ENCODE peak calls at places on chromosomes 11 and 22, in six cellular contexts. One of them, this sample, is unnamed.

GRCh38 chr11:19025799-19026406 is 34.6 kb downstream of the MRGPRX2 start:
- DNase-seq in amniotic stem cell: no peak
- DNase-seq in HTR-8/SVneo: no peak
- DNase-seq in LoVo: no peak
- DNase-seq in body of pancreas: no peak
- DNase-seq in AG20443: peak; percentile 16
- DNase-seq in this sample: no peak

GRCh38 chr11:61162092-61162935 is 1.1 kb upstream of the VPS37C start:
- DNase-seq in AG20443: no peak
- DNase-seq in LoVo: peak; percentile 46
- DNase-seq in amniotic stem cell: no peak
- DNase-seq in body of pancreas: peak; percentile 89
- DNase-seq in HTR-8/SVneo: no peak
- DNase-seq in this sample: no peak

GRCh38 chr11:76783901-76784813 is 1.0 kb downstream of the TSKU start:
- DNase-seq in amniotic stem cell: peak; percentile 46
- DNase-seq in HTR-8/SVneo: peak; percentile 87
- DNase-seq in AG20443: peak; percentile 80
- DNase-seq in body of pancreas: peak; percentile 69
- DNase-seq in LoVo: peak; percentile 69
- DNase-seq in this sample: no peak

GRCh38 chr11:126561327-126561893 is 205.9 kb downstream of the ST3GAL4 start:
- DNase-seq in body of pancreas: peak; percentile 38
- DNase-seq in HTR-8/SVneo: peak; percentile 49
- DNase-seq in AG20443: peak; percentile 72
- DNase-seq in LoVo: peak; percentile 60
- DNase-seq in amniotic stem cell: peak; percentile 15
- DNase-seq in this sample: no peak

GRCh38 chr11:65479184-65480145 is 19.4 kb upstream of the MALAT1 start:
- DNase-seq in LoVo: no peak
- DNase-seq in body of pancreas: peak; percentile 82
- DNase-seq in AG20443: peak; percentile 65
- DNase-seq in amniotic stem cell: no peak
- DNase-seq in HTR-8/SVneo: no peak
- DNase-seq in this sample: peak; percentile 90

GRCh38 chr11:71269603-71270511 is 17.5 kb upstream of the SHANK2 start:
- DNase-seq in HTR-8/SVneo: peak; percentile 44
- DNase-seq in LoVo: no peak
- DNase-seq in AG20443: no peak
- DNase-seq in amniotic stem cell: no peak
- DNase-seq in body of pancreas: no peak
- DNase-seq in this sample: no peak

GRCh38 chr11:17522655-17523054 is 21.6 kb downstream of the USH1C start:
- DNase-seq in body of pancreas: no peak
- DNase-seq in LoVo: no peak
- DNase-seq in amniotic stem cell: no peak
- DNase-seq in AG20443: no peak
- DNase-seq in HTR-8/SVneo: no peak
- DNase-seq in this sample: no peak

GRCh38 chr22:45667486-45667885 is 4.1 kb upstream of the ATXN10 start:
- DNase-seq in AG20443: no peak
- DNase-seq in LoVo: no peak
- DNase-seq in amniotic stem cell: no peak
- DNase-seq in body of pancreas: no peak
- DNase-seq in HTR-8/SVneo: no peak
- DNase-seq in this sample: no peak

GRCh38 chr22:49010086-49010863 is 817.4 kb downstream of the BRD1 start:
- DNase-seq in AG20443: peak; percentile 5
- DNase-seq in amniotic stem cell: no peak
- DNase-seq in HTR-8/SVneo: no peak
- DNase-seq in LoVo: no peak
- DNase-seq in body of pancreas: no peak
- DNase-seq in this sample: no peak

GRCh38 chr11:119100246-119100959 is 1.2 kb downstream of the DPAGT1 start:
- DNase-seq in AG20443: peak; percentile 40
- DNase-seq in LoVo: peak; percentile 48
- DNase-seq in amniotic stem cell: no peak
- DNase-seq in body of pancreas: peak; percentile 32
- DNase-seq in HTR-8/SVneo: peak; percentile 35
- DNase-seq in this sample: no peak

GRCh38 chr11:115364892-115365291 is 139.3 kb downstream of the CADM1 start:
- DNase-seq in amniotic stem cell: no peak
- DNase-seq in LoVo: no peak
- DNase-seq in AG20443: no peak
- DNase-seq in body of pancreas: no peak
- DNase-seq in HTR-8/SVneo: no peak
- DNase-seq in this sample: no peak

GRCh38 chr11:127627629-127628462 is 627.3 kb upstream of the KIRREL3 start:
- DNase-seq in LoVo: peak; percentile 19
- DNase-seq in AG20443: no peak
- DNase-seq in HTR-8/SVneo: no peak
- DNase-seq in amniotic stem cell: no peak
- DNase-seq in body of pancreas: peak; percentile 78
- DNase-seq in this sample: no peak

GRCh38 chr22:22226448-22227187 is 18.0 kb upstream of the VPREB1 start:
- DNase-seq in HTR-8/SVneo: no peak
- DNase-seq in AG20443: no peak
- DNase-seq in LoVo: no peak
- DNase-seq in amniotic stem cell: no peak
- DNase-seq in body of pancreas: no peak
- DNase-seq in this sample: no peak

GRCh38 chr11:44728491-44728910 is 1.7 kb downstream of the TSPAN18 start:
- DNase-seq in LoVo: no peak
- DNase-seq in AG20443: no peak
- DNase-seq in body of pancreas: no peak
- DNase-seq in amniotic stem cell: no peak
- DNase-seq in HTR-8/SVneo: no peak
- DNase-seq in this sample: no peak

GRCh38 chr11:88051386-88051785 is 123.9 kb downstream of the RAB38 start:
- DNase-seq in amniotic stem cell: no peak
- DNase-seq in HTR-8/SVneo: no peak
- DNase-seq in AG20443: no peak
- DNase-seq in body of pancreas: no peak
- DNase-seq in LoVo: no peak
- DNase-seq in this sample: no peak